ENCODE peak calls at places on chromosomes 13 and 19, in nine cellular contexts. M is sigmoid colon, P is breast epithelium, W is HCT116, S is spleen, R is K562, K is esophagus muscularis mucosa, E is GM23338, F is upper lobe of left lung. A is an unnamed sample. For H3K4me1, the result is how much of the 10 kb centered on the place peaks cover.

GRCh38 chr13:26029581-26030136 is 22.2 kb downstream of the SHISA2 start:
- DNase-seq in W (no peak), S (no peak), E (no peak), F (no peak), M (no peak), K (peak), P (no peak), R (no peak), A (no peak)

GRCh38 chr19:35032356-35032865 is 2.1 kb downstream of the SCN1B start:
- DNase-seq in P (no peak), F (no peak), W (no peak), R (no peak), S (no peak), K (no peak), E (no peak), M (no peak), A (no peak)

GRCh38 chr19:42380155-42380554 is 9.9 kb downstream of the CNFN start:
- DNase-seq in M (no peak), E (no peak), P (no peak), S (no peak), K (no peak), F (no peak), R (no peak), W (no peak), A (no peak)

GRCh38 chr13:20391597-20392452 is 133.8 kb downstream of the CRYL1 start:
- DNase-seq in R (no peak), F (no peak), W (no peak), P (no peak), K (no peak), M (no peak), E (peak), S (no peak), A (no peak)

GRCh38 chr13:109764474-109765292 is 21.7 kb downstream of the IRS2 start:
- DNase-seq in M (no peak), W (no peak), K (peak), P (no peak), S (no peak), R (no peak), E (peak), F (no peak), A (no peak)

GRCh38 chr19:741506-742131 is 9.3 kb upstream of the MISP start:
- DNase-seq in F (no peak), W (no peak), M (peak), P (no peak), S (no peak), K (no peak), E (peak), R (peak), A (no peak)

GRCh38 chr13:110615005-110615321 is 382 bp upstream of the NAXD start:
- DNase-seq in M (no peak), S (no peak), W (no peak), R (no peak), K (no peak), E (no peak), F (no peak), P (no peak), A (no peak)

GRCh38 chr19:54364775-54365257 is at the start of gene LAIR1:
- DNase-seq in E (no peak), R (no peak), S (peak), M (no peak), F (peak), K (no peak), W (no peak), P (no peak), A (no peak)

GRCh38 chr13:78102121-78102677 is 183.6 kb upstream of the EDNRB start:
- DNase-seq in P (no peak), K (no peak), R (no peak), S (no peak), E (no peak), W (no peak), F (peak), M (peak), A (no peak)

GRCh38 chr19:36027696-36028095 is 5.0 kb downstream of the CLIP3 start:
- DNase-seq in W (no peak), K (no peak), E (no peak), M (no peak), P (no peak), R (no peak), S (no peak), F (no peak), A (no peak)

GRCh38 chr13:92994056-92994455 is 232.6 kb upstream of the GPC6 start:
- DNase-seq in R (no peak), M (no peak), E (no peak), P (no peak), F (no peak), K (no peak), S (no peak), W (no peak), A (no peak)

GRCh38 chr13:99013951-99014350 is 36.1 kb upstream of the DOCK9 start:
- DNase-seq in R (no peak), E (no peak), M (no peak), S (no peak), F (no peak), K (no peak), W (no peak), P (no peak), A (peak)

GRCh38 chr13:91133941-91134772 is 213.3 kb upstream of the MIR17HG start:
- DNase-seq in S (no peak), P (peak), M (no peak), W (peak), K (no peak), R (peak), F (peak), E (peak), A (peak)

GRCh38 chr13:38309397-38309796 is 40.3 kb upstream of the UFM1 start:
- DNase-seq in M (no peak), W (no peak), F (no peak), K (no peak), R (no peak), P (no peak), S (no peak), E (no peak), A (no peak)

GRCh38 chr13:87311165-87311564 is 360.0 kb upstream of the SLITRK5 start:
- DNase-seq in R (no peak), F (no peak), E (no peak), W (no peak), K (no peak), M (no peak), P (no peak), S (no peak), A (no peak)

GRCh38 chr13:98466634-98467236 is 110.2 kb downstream of the STK24 start:
- DNase-seq in F (no peak), M (peak), W (no peak), P (no peak), E (peak), R (peak), S (no peak), K (no peak), A (no peak)

GRCh38 chr13:111862836-111863815 is 203.8 kb upstream of the SOX1 start:
- DNase-seq in E (no peak), M (no peak), F (no peak), P (no peak), K (peak), W (no peak), S (no peak), R (no peak), A (no peak)

GRCh38 chr19:42846597-42846996 is 32.9 kb downstream of the PSG1 start:
- DNase-seq in W (no peak), E (no peak), M (no peak), R (no peak), K (no peak), P (no peak), F (no peak), S (no peak), A (no peak)

GRCh38 chr13:111202745-111203144 is 87.6 kb downstream of the ARHGEF7 start:
- DNase-seq in E (peak), M (no peak), R (peak), S (no peak), W (peak), F (no peak), P (no peak), K (no peak), A (no peak)

GRCh38 chr13:44819245-44819644 is 170.0 kb downstream of the NUFIP1 start:
- DNase-seq in K (no peak), E (no peak), S (no peak), P (no peak), F (no peak), R (no peak), M (no peak), W (peak), A (no peak)

GRCh38 chr13:23801141-23801540 is 88.1 kb downstream of the MIPEP start:
- DNase-seq in E (no peak), W (no peak), M (no peak), K (no peak), S (no peak), P (no peak), F (no peak), R (no peak), A (no peak)

GRCh38 chr19:2461751-2462634 is 5.2 kb upstream of the LMNB2 start:
- DNase-seq in M (no peak), W (peak), K (no peak), S (peak), E (peak), F (peak), P (no peak), R (peak), A (no peak)

GRCh38 chr13:44206429-44206828 is 167.2 kb upstream of the SERP2 start:
- DNase-seq in K (peak), P (no peak), M (no peak), F (no peak), W (no peak), R (no peak), E (no peak), S (no peak), A (no peak)

GRCh38 chr13:37453246-37453645 is 145.3 kb downstream of the POSTN start:
- DNase-seq in E (no peak), W (no peak), P (no peak), M (no peak), K (no peak), R (no peak), S (no peak), F (no peak), A (no peak)

GRCh38 chr13:36190771-36191170 is 23.6 kb downstream of the SOHLH2 start:
- DNase-seq in P (no peak), R (no peak), E (no peak), K (no peak), S (no peak), W (no peak), M (no peak), F (no peak), A (no peak)

GRCh38 chr19:1503089-1503924 is 9.5 kb downstream of the ADAMTSL5 start:
- DNase-seq in M (peak), E (peak), S (no peak), K (no peak), R (peak), W (no peak), P (no peak), F (peak), A (no peak)

GRCh38 chr19:42281175-42282035 is 12.4 kb downstream of the CIC start:
- DNase-seq in K (no peak), R (peak), P (no peak), F (no peak), E (peak), M (peak), W (no peak), S (peak), A (peak)

GRCh38 chr13:71808708-71809107 is 58.3 kb downstream of the DACH1 start:
- DNase-seq in F (no peak), M (no peak), S (no peak), W (no peak), K (no peak), P (no peak), E (no peak), R (no peak), A (no peak)

GRCh38 chr19:51971624-51972023 is 15.0 kb downstream of the ZNF350 start:
- DNase-seq in E (peak), R (peak), W (no peak), F (no peak), K (no peak), M (no peak), P (no peak), S (no peak), A (no peak)

GRCh38 chr13:23921451-23921888 is 24.2 kb upstream of the C1QTNF9B start:
- DNase-seq in S (no peak), M (no peak), P (no peak), W (peak), F (no peak), K (no peak), R (peak), E (peak), A (peak)

GRCh38 chr13:76023644-76024043 is 387.5 kb downstream of the LMO7 start:
- DNase-seq in W (no peak), E (no peak), R (no peak), S (no peak), M (no peak), K (no peak), P (no peak), F (no peak), A (no peak)

GRCh38 chr13:110887955-110888333 is 26.9 kb downstream of the ANKRD10 start:
- DNase-seq in S (no peak), W (no peak), R (no peak), K (no peak), M (no peak), E (peak), P (no peak), F (no peak), A (no peak)

GRCh38 chr13:91236182-91236581 is 111.3 kb upstream of the MIR17HG start:
- DNase-seq in M (no peak), W (no peak), P (no peak), S (no peak), R (no peak), E (no peak), K (no peak), F (no peak), A (no peak)

GRCh38 chr13:33202644-33203169 is 82.8 kb downstream of the STARD13 start:
- DNase-seq in K (no peak), W (no peak), R (no peak), P (no peak), M (no peak), E (no peak), F (no peak), S (no peak), A (no peak)

GRCh38 chr13:33195693-33196464 is 89.7 kb downstream of the STARD13 start:
- DNase-seq in M (no peak), P (no peak), K (no peak), W (no peak), R (no peak), S (no peak), F (no peak), E (no peak), A (no peak)

GRCh38 chr13:33194820-33195692 is 90.5 kb downstream of the STARD13 start:
- DNase-seq in F (no peak), S (no peak), M (no peak), P (no peak), K (no peak), R (no peak), E (no peak), W (no peak), A (no peak)

GRCh38 chr13:33197551-33197971 is 88.0 kb downstream of the STARD13 start:
- DNase-seq in S (no peak), W (no peak), P (no peak), K (no peak), R (no peak), F (no peak), M (no peak), E (no peak), A (no peak)

DNA sequence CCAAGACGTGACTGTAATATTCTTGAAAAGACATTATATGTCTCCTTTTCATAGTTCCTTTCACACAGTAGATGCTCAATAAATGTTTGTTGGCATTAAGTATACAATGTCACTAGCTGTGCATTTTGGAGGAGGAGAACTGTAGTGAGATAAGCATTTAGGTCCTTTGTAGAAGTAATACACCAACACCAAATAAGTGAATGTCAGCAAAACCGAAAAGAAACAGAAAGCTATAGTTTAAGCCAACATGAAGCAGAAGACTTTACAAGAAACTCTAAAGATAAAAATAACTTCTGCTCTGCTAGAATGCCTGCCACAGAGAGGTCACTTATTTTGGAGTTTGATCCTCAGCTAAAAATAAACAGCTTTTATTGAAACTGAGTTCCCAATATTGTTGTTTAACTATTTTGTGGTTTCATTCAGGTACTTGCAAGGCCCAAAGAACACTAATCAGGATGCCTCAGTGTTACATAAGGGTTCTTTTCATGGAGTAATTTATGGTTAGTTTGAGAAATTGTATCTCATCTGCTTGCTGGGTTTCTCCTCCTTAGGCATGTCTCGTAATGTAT is 86.2 kb downstream of the STARD13 start:
- DNase-seq in S (no peak), M (no peak), F (no peak), R (no peak), E (no peak), P (no peak), K (no peak), W (no peak), A (no peak)
- H3K4me1 ChIP-seq in S (under half), M (half or more), F (half or more), R (under half), E (under half), P (under half), K (half or more), W (under half), A (under half)

DNA sequence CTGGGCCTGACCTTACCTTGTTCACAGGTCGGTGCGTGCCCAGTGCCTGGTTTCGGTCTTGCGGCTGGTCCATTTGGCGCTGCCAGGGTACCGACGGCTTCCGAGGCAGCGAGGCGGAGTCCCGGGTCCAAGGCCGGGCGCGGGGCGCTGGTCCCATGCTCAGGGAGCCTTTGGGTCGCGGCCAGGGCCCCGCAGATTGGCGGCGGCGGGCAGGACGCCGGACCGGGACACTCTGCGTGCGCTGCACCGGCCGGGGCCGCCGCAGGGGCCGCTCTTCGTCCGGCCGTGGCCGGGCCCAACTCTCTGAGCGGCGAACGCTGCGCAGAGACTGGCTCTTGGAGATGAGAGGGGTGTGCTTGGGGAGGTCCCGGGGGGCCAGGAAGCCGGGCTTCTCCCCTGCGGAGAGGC is 3.3 kb upstream of the WIZ start:
- DNase-seq in R (no peak), S (no peak), P (no peak), F (no peak), E (peak), W (no peak), M (no peak), K (no peak), A (no peak)
- TF ChIP-seq CTCF in R (no peak), S (peak), P (peak), F (peak), E (no peak), W (no peak), M (no peak), K (peak), A (peak)

DNA sequence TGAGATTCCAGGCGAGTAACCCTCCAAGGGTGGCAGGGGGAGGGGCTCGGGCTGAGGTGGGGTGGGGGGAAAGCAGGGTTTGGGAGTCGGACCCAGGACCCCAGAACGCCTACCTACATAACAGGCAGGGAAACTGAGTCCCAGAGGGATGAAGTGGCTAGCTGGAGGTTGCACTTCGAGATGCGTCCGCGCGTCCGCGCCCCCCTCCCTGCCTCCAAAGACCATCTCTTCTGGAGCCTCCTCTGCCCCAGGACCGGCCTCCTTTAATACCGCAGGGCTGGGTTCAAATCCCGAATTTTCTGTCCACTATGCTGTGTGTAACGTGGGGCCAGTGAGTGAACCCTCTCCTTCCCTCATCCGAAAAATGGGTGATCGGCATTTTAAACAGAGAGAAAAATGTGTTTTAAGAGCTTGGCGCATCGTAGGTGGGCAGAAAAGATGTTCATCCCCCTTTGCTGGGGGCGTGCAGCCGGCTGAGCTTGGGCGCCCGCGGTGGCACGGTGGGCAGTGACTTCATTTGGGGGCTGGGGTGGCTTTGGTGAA is 13.8 kb downstream of the TJP3 start:
- DNase-seq in S (no peak), K (no peak), R (no peak), P (no peak), M (no peak), F (no peak), E (no peak), W (no peak), A (no peak)
- TF ChIP-seq POLR2AphosphoS5 in S (no peak), K (no peak), R (no peak), P (no peak), M (no peak), F (no peak), E (no peak), W (no peak), A (no peak)

GRCh38 chr19:16591803-16592556 is 19.8 kb upstream of the SLC35E1 start:
- DNase-seq in S (no peak), E (peak), W (no peak), P (no peak), F (no peak), R (no peak), M (no peak), K (no peak), A (no peak)

GRCh38 chr19:16594681-16595091 is 22.5 kb upstream of the SLC35E1 start:
- DNase-seq in R (no peak), E (no peak), W (no peak), K (no peak), M (no peak), F (no peak), P (no peak), S (no peak), A (no peak)

GRCh38 chr19:16593181-16593580 is 21.0 kb upstream of the SLC35E1 start:
- DNase-seq in K (no peak), W (no peak), P (no peak), F (no peak), R (no peak), E (no peak), S (no peak), M (no peak), A (no peak)

GRCh38 chr19:16595097-16595496 is 22.9 kb upstream of the SLC35E1 start:
- DNase-seq in W (no peak), F (no peak), S (no peak), R (no peak), M (no peak), K (no peak), P (no peak), E (no peak), A (no peak)

GRCh38 chr19:16594131-16594586 is 21.9 kb upstream of the SLC35E1 start:
- DNase-seq in P (no peak), W (no peak), E (no peak), R (no peak), M (no peak), F (peak), S (peak), K (no peak), A (no peak)
- H3K4me1 ChIP-seq in P (under half), W (under half), E (under half), R (under half), M (under half), F (under half), S (half or more), K (half or more), A (under half)

DNA sequence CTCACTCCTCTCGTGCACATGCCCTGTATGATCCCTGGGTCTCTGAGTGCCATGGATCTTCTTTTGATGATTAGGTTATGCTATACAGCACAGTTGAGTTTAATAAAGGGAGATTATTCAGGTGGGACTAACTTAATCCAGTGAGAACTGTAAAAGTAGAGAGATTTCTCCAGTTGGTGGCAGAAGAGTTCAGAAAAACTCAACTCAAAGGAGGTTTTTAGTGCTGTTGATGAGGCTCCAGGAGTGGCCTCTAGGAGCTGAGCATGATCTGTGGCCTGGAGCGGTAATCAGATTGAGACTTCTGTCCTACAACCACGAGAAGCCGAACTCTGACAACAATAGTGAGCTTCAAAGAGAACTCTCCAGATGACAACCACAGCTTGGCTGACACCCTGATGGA is 413.5 kb downstream of the ZNF536 start:
- DNase-seq in R (no peak), S (no peak), K (peak), W (no peak), F (no peak), E (peak), P (no peak), M (no peak), A (no peak)
- TF ChIP-seq CTCF in R (no peak), S (no peak), K (no peak), W (no peak), F (no peak), E (no peak), P (no peak), M (no peak), A (no peak)

A was measured in prostate gland.